ENCODE peak calls at places on chromosomes 12 and 14, in four cellular contexts. G is HepG2, D is H1, U is SK-N-SH. M is an unnamed sample.

GRCh38 chr12:9378430-9378835 is 170.2 kb upstream of the PZP start:
- DNase-seq in G (peak), D (no peak), U (peak), M (peak)

GRCh38 chr14:23636317-23637211 is at the start of gene DHRS2:
- DNase-seq in G (peak), D (no peak), U (no peak), M (no peak)

GRCh38 chr14:71250791-71251190 is 343.5 kb downstream of the PCNX1 start:
- DNase-seq in G (no peak), D (no peak), U (no peak), M (no peak)

GRCh38 chr14:56181666-56182065 is 63.5 kb downstream of the PELI2 start:
- DNase-seq in G (no peak), D (no peak), U (no peak), M (no peak)

GRCh38 chr12:67430708-67431335 is 161.7 kb downstream of the CAND1 start:
- DNase-seq in G (no peak), D (no peak), U (no peak), M (no peak)

GRCh38 chr14:100056964-100057817 is 8.0 kb upstream of the EVL start:
- DNase-seq in G (no peak), D (no peak), U (no peak), M (no peak)

GRCh38 chr12:43797561-43798217 is 8.4 kb downstream of the TWF1 start:
- DNase-seq in G (no peak), D (no peak), U (no peak), M (no peak)

GRCh38 chr12:27616356-27617150 is 79.7 kb upstream of the REP15 start:
- DNase-seq in G (no peak), D (no peak), U (no peak), M (no peak)

GRCh38 chr14:55425091-55425490 is 13.5 kb upstream of the ATG14 start:
- DNase-seq in G (no peak), D (no peak), U (no peak), M (peak)

GRCh38 chr12:104656921-104657320 is 200.2 kb downstream of the CHST11 start:
- DNase-seq in G (no peak), D (no peak), U (no peak), M (no peak)

GRCh38 chr12:47247418-47247817 is 167.7 kb upstream of the AMIGO2 start:
- DNase-seq in G (no peak), D (no peak), U (no peak), M (no peak)

GRCh38 chr12:76554411-76555225 is 5.0 kb downstream of the OSBPL8 start:
- DNase-seq in G (no peak), D (no peak), U (peak), M (no peak)

GRCh38 chr12:122681814-122682213 is 21.3 kb downstream of the HCAR2 start:
- DNase-seq in G (no peak), D (no peak), U (no peak), M (no peak)

GRCh38 chr14:67815573-67816235 is 686 bp downstream of the ZFYVE26 start:
- DNase-seq in G (no peak), D (no peak), U (no peak), M (peak)

GRCh38 chr12:43288666-43289065 is 263.3 kb downstream of the ADAMTS20 start:
- DNase-seq in G (no peak), D (no peak), U (no peak), M (peak)

GRCh38 chr14:57962293-57962996 is 96.6 kb upstream of the SLC35F4 start:
- DNase-seq in G (no peak), D (peak), U (no peak), M (no peak)

DNA sequence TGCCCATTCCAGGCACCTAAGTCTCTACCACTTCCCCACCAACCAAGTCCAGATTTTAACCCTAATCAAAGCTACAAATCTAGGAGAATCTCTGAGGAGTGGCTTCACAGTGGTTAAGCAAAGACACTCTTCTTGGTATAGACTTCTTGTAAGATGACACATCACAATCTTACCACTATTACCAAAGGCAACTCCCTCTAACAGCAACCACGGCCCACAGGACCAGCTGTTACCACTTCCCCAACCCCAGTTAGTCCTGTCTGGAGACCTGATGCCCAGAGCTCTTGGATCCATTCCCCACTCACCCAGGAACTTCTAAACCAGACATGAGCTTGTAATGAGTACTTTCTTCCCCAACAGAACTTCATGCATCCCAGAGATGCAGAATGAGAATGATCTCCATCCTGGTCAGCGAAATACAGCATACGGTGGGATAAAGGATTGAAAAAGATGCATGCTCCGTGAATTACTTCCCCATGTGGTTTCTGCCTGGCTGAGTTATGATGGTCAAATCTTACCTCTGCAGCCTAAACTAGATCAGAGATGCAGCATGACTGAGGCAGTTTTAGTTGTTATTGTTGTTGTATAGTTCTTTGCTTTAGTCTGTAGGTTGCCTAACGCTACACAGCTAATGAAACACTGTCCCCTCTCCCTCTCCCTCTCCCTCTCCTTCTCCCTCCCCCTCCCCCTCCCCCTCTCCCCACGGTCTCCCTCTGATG is 87.7 kb upstream of the FOXN3 start:
- DNase-seq in G (no peak), D (peak), U (no peak), M (no peak)
- TF ChIP-seq GABPA in G (no peak), D (no peak), U (no peak), M (no peak)

GRCh38 chr12:1532367-1532752 is 62.0 kb downstream of the FBXL14 start:
- DNase-seq in G (no peak), D (no peak), U (no peak), M (no peak)

GRCh38 chr12:1533205-1533601 is 61.2 kb downstream of the FBXL14 start:
- DNase-seq in G (no peak), D (no peak), U (peak), M (peak)

GRCh38 chr12:1532796-1533195 is 61.6 kb downstream of the FBXL14 start:
- DNase-seq in G (no peak), D (no peak), U (no peak), M (no peak)

GRCh38 chr12:1534708-1535107 is 59.7 kb downstream of the FBXL14 start:
- DNase-seq in G (no peak), D (no peak), U (no peak), M (no peak)

DNA sequence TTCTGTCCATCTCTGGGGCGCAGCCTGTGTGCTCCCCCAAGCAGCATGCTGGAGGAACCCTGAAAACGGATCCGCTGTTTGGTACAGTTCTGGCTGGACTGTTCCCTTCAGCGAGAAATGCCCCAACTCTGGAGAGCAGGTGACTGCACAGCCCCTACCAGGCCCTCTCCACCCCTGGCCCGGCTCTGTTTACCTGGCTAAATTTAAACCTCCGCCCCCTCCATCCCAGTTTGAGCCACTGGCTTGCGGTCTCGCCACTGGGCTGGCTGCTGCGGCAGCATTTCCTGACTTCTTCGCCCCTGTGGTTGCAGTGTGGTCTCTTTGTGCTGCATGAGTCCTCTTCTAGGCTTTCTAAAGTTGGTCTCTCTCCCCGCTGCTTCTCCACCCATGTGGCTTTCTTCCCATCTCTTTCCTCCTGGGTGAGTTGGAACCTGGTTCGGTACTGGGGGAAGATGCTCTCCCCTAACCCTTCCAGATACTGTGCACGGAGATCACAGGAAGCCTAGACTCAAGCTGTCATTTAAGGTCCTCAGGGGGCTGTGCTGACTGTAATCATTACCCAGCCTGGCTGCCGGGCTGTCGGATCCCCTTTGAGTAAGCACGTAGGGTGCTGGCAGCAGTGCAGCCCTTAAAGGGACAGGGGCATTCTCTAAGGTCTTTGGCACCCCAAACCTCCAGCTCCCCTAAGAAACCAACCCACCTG is 60.6 kb downstream of the FBXL14 start:
- DNase-seq in G (no peak), D (no peak), U (no peak), M (peak)
- TF ChIP-seq GABPA in G (no peak), D (no peak), U (no peak), M (no peak)

GRCh38 chr12:50415899-50416479 is 15.3 kb downstream of the LARP4 start:
- DNase-seq in G (no peak), D (no peak), U (no peak), M (no peak)

DNA sequence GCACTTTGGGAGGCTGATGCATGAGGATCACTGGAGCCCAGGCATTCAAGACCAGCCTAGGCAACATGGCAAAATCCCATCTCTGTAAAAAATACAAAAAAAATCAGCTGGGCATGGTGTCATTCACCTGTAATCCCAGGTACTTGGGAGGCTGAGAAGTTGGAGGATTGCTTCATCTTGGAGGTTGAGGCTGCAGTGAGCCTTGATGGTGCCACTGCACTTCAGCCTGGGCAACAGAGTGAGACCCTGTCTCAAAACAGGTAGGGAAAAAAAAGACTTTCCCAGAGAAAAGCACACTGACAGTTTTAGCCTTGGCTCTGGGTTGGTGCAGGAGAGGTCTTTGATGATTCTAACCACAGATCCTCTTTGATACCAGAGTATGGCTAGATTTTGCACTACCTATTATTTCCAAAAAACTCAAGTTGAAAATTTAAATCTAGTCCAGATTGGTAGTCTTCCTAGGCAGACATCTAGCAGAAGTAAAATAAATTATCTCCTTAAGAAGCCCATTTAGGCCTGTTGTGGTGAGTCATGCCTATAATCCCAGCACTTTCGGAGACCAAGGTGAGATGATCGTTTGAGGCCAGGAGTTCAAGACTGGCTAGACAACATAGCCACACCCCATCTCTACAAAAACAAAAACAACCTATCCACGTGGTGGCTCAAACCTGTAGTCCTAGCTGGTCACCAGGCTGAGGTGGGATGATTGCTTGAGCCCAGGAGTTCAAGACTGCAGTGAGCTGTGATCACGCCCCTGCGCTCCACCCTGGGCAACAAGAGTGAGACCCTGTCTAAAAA is 18.6 kb downstream of the LARP4 start:
- DNase-seq in G (no peak), D (no peak), U (no peak), M (no peak)
- TF ChIP-seq GABPA in G (no peak), D (no peak), U (no peak), M (no peak)

GRCh38 chr12:117579939-117580717 is 218.7 kb upstream of the NOS1 start:
- DNase-seq in G (no peak), D (no peak), U (no peak), M (no peak)
- TF ChIP-seq GABPA in G (no peak), D (no peak), U (no peak), M (no peak)

DNA sequence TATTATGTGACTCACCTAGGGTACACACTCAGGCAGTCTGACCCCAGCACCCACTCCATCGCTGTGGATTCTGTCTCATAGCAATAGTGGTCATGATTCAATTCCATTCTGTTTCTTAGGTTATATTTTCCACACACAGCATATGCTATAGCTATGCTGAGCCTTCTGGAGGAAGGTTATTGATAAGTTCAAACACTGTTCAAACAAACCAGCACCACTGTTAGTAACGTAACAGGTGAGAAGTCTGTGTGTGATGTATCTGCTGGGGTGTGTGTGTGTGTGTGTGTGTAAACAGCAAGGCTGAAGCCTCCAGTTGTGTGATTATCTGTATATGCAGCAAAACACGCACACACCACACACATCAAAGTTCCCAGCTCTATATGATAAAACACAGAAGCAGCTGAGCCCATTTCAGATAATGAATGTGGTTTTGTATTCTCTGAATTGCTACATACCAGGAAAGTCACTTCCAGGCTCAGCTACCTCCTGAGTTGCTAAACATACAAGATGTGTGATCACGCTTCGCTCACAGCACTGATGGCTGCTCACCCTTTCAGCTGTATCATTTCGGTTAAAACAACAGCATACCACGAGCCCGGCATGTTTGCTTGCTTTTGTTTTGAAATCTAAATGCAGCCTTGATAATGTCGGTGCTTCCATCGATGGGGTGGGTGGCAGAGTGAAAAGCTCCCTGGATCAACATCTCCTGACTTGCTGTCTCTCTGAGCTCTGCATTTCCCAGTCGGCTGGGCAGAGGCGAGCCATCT is 6.8 kb upstream of the SYNE3 start:
- DNase-seq in G (peak), D (no peak), U (no peak), M (peak)
- TF ChIP-seq GABPA in G (no peak), D (no peak), U (no peak), M (peak)

GRCh38 chr14:95509512-95509911 is 6.9 kb downstream of the SYNE3 start:
- DNase-seq in G (no peak), D (no peak), U (no peak), M (no peak)

GRCh38 chr14:95507174-95507573 is 9.3 kb downstream of the SYNE3 start:
- DNase-seq in G (no peak), D (no peak), U (no peak), M (peak)

GRCh38 chr14:95505030-95505589 is 11.3 kb downstream of the SYNE3 start:
- DNase-seq in G (no peak), D (no peak), U (no peak), M (no peak)

GRCh38 chr14:95508377-95508776 is 8.1 kb downstream of the SYNE3 start:
- DNase-seq in G (no peak), D (no peak), U (no peak), M (no peak)

DNA sequence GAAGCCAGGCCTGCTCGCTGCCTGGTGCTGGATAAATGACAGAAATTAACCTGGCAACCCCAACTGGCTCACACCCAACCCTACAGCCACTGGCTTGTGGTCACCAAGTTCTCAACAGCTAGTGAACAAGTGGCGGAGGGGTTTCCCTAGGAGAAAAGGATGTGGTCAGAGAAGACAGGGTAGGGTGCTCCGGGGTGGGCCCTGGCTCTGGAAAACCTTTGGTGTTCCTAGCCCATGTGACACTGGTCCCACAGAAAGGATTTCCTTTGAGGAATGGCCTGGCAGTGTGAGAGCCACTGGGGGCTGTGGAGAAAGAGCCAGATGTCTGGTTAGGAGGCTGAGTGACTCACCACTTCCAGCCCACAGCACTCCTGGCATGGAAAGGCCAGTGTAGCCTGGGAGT is 8.7 kb downstream of the SYNE3 start:
- DNase-seq in G (no peak), D (no peak), U (peak), M (no peak)
- TF ChIP-seq GABPA in G (no peak), D (no peak), U (no peak), M (no peak)